ENCODE peak calls at places on chromosome 6, in nine cellular contexts. B, F, X, D, R, M, J, S and I are unnamed samples. For H3K27me3, the result is how much of the 10 kb centered on the place peaks cover.

GRCh38 chr6:447381-448165 is 56.0 kb downstream of the IRF4 start:
- DNase-seq in B (no peak), F (no peak), X (no peak), D (no peak), R (peak), M (no peak), J (peak), S (no peak), I (no peak)

GRCh38 chr6:43826739-43827138 is 56.7 kb downstream of the VEGFA start:
- DNase-seq in B (no peak), F (no peak), X (no peak), D (no peak), R (no peak), M (no peak), J (no peak), S (no peak), I (no peak)

GRCh38 chr6:139257821-139258398 is 33.9 kb downstream of the TXLNB start:
- DNase-seq in B (peak), F (no peak), X (no peak), D (no peak), R (peak), M (no peak), J (no peak), S (no peak), I (no peak)

GRCh38 chr6:22658934-22659333 is 89.6 kb downstream of the HDGFL1 start:
- DNase-seq in B (no peak), F (no peak), X (no peak), D (no peak), R (no peak), M (no peak), J (no peak), S (no peak), I (no peak)

GRCh38 chr6:69233195-69233524 is 563.6 kb downstream of the LMBRD1 start:
- DNase-seq in B (no peak), F (no peak), X (no peak), D (no peak), R (no peak), M (no peak), J (no peak), S (no peak), I (no peak)

GRCh38 chr6:73309784-73310502 is 44.1 kb downstream of the DPPA5 start:
- DNase-seq in B (peak), F (peak), X (peak), D (no peak), R (peak), M (peak), J (peak), S (peak), I (peak)

GRCh38 chr6:148968636-148969270 is 221.9 kb downstream of the UST start:
- DNase-seq in B (no peak), F (no peak), X (no peak), D (no peak), R (no peak), M (no peak), J (no peak), S (no peak), I (no peak)

GRCh38 chr6:135183532-135184440 is 2.7 kb downstream of the MYB start:
- DNase-seq in B (peak), F (no peak), X (peak), D (peak), R (peak), M (peak), J (peak), S (no peak), I (peak)

GRCh38 chr6:39084506-39084905 is 30.5 kb downstream of the SAYSD1 start:
- DNase-seq in B (no peak), F (peak), X (no peak), D (no peak), R (no peak), M (no peak), J (no peak), S (no peak), I (no peak)
- H3K27me3 ChIP-seq in B (under half), F (under half), X (under half), D (under half), R (under half), M (under half), J (under half), S (under half), I (under half)

GRCh38 chr6:122118945-122119506 is 280.4 kb upstream of the HSF2 start:
- DNase-seq in B (no peak), F (no peak), X (no peak), D (no peak), R (no peak), M (no peak), J (no peak), S (no peak), I (no peak)
- H3K27me3 ChIP-seq in B (under half), F (under half), X (under half), D (under half), R (under half), M (under half), J (under half), S (under half), I (under half)

GRCh38 chr6:25351485-25351884 is 72.3 kb downstream of the CARMIL1 start:
- DNase-seq in B (no peak), F (no peak), X (no peak), D (no peak), R (no peak), M (no peak), J (no peak), S (no peak), I (no peak)
- H3K27me3 ChIP-seq in B (under half), F (under half), X (under half), D (under half), R (under half), M (under half), J (under half), S (under half), I (under half)

DNA sequence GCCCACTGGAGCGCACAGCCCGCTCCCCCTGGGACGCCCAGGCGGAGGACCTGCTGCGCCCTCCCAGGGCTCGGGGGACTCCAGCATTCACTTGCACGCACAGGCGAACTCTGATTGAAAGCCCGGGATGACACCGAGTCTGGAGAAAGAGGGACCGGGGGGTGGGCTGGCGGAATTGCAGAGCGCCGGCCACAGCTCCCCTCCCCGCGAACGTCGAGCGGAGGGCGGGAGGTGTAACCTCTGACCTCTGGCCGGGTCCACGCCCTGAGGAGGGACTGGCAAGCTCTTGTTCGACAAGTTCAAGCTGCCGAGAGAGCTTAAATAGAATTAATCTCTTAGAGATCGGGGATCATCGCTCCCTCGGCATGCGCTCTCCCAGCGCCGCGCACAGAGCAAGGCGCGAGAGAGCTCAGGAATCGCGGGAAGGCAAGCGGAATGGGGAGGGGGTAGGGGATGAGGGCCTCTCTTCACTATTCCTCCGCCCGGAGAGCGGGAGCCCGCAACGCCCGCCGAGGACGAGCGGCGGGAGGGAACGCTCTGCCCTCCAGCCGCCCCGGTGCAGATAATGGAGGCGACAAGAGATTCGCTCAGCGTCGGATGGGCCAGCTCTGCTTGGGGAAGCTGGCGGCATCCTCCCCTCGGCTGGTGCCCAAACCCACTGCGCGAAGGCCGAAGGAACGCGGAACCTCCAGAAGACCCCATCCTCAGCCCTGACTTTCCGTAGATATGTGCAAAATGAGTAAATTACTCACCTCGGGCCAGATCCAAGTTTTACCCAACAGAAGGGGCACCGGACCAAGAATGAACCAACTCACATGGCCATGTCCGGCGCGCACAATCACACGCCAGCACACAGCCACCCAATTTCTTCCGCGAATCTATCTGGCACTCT is 761 bp upstream of the NR2E1 start:
- DNase-seq in B (peak), F (no peak), X (no peak), D (no peak), R (no peak), M (no peak), J (no peak), S (no peak), I (no peak)
- H3K27me3 ChIP-seq in B (half or more), F (half or more), X (half or more), D (under half), R (under half), M (half or more), J (half or more), S (under half), I (half or more)

GRCh38 chr6:99608059-99608885 is 1.6 kb downstream of the PRDM13 start:
- DNase-seq in B (peak), F (no peak), X (no peak), D (no peak), R (no peak), M (no peak), J (no peak), S (no peak), I (no peak)
- H3K27me3 ChIP-seq in B (half or more), F (half or more), X (half or more), D (under half), R (half or more), M (half or more), J (half or more), S (under half), I (half or more)